ENCODE peak calls at places on chromosomes 11 and 22, in five cellular contexts. O is Peyer's patch, K is breast epithelium, S is ovary, R is mammary epithelial cell. D is an unnamed sample.

GRCh38 chr11:75286826-75287465 is 46.4 kb downstream of the TPBGL start:
- DNase-seq in K (no peak), S (no peak), R (no peak), O (no peak), D (no peak)

GRCh38 chr11:63212742-63213141 is 30.7 kb downstream of the SLC22A25 start:
- DNase-seq in O (no peak), K (no peak), R (peak), S (no peak), D (no peak)

GRCh38 chr11:95519912-95520311 is 269.7 kb downstream of the FAM76B start:
- DNase-seq in R (no peak), O (no peak), K (no peak), S (no peak), D (no peak)

GRCh38 chr11:1236316-1237127 is 13.7 kb downstream of the MUC5B start:
- DNase-seq in R (no peak), S (no peak), O (no peak), K (no peak), D (no peak)

GRCh38 chr11:79404325-79404724 is 36.5 kb downstream of the TENM4 start:
- DNase-seq in K (no peak), O (no peak), S (no peak), R (no peak), D (no peak)

GRCh38 chr11:17927643-17928343 is 85.1 kb downstream of the SERGEF start:
- DNase-seq in S (no peak), O (no peak), R (no peak), K (no peak), D (no peak)

GRCh38 chr11:123536690-123537437 is 106.8 kb downstream of the GRAMD1B start:
- DNase-seq in O (no peak), K (no peak), R (no peak), S (no peak), D (no peak)

GRCh38 chr11:59207988-59208432 is 4.7 kb downstream of the MPEG1 start:
- DNase-seq in R (peak), S (peak), O (peak), K (peak), D (no peak)

GRCh38 chr11:58513747-58514367 is 6.0 kb upstream of the OR5B21 start:
- DNase-seq in R (peak), K (no peak), O (peak), S (no peak), D (no peak)

GRCh38 chr11:63670738-63671321 is 346 bp downstream of the ATL3 start:
- DNase-seq in R (peak), S (peak), K (peak), O (peak), D (no peak)

GRCh38 chr22:29555065-29555644 is 1.6 kb upstream of the THOC5 start:
- DNase-seq in R (no peak), S (peak), K (peak), O (no peak), D (no peak)

GRCh38 chr11:87405843-87406242 is 368.1 kb downstream of the TMEM135 start:
- DNase-seq in R (no peak), O (no peak), S (no peak), K (no peak), D (no peak)

GRCh38 chr22:40578171-40578570 is 58.3 kb downstream of the MRTFA start:
- DNase-seq in R (no peak), K (no peak), O (no peak), S (no peak), D (no peak)

GRCh38 chr22:30045001-30045887 is 35.0 kb upstream of the HORMAD2 start:
- DNase-seq in S (no peak), R (no peak), O (peak), K (no peak), D (peak)

GRCh38 chr11:556175-556699 is 4.3 kb downstream of the LMNTD2 start:
- DNase-seq in S (no peak), R (no peak), K (no peak), O (no peak), D (no peak)

GRCh38 chr11:12288934-12289666 is 88.3 kb upstream of the PARVA start:
- DNase-seq in K (no peak), S (no peak), O (no peak), R (no peak), D (peak)

GRCh38 chr11:103644676-103645075 is 391.8 kb upstream of the DDI1 start:
- DNase-seq in K (no peak), R (no peak), O (no peak), S (no peak), D (no peak)

GRCh38 chr22:29385305-29385704 is 3.1 kb downstream of the AP1B1 start:
- DNase-seq in K (no peak), S (no peak), R (no peak), O (peak), D (no peak)

GRCh38 chr11:118635237-118635591 is 27.8 kb downstream of the PHLDB1 start:
- DNase-seq in S (peak), K (no peak), O (no peak), R (no peak), D (no peak)

GRCh38 chr22:50452649-50453048 is 22.2 kb downstream of the SBF1 start:
- DNase-seq in S (no peak), R (no peak), O (no peak), K (no peak), D (no peak)

GRCh38 chr11:115761348-115761747 is 257.1 kb upstream of the CADM1 start:
- DNase-seq in K (no peak), R (no peak), O (no peak), S (no peak), D (no peak)

GRCh38 chr22:44601725-44602124 is 100.3 kb upstream of the PRR5 start:
- DNase-seq in R (no peak), S (no peak), K (no peak), O (no peak), D (no peak)

GRCh38 chr11:35146711-35147110 is 7.7 kb downstream of the CD44 start:
- DNase-seq in S (no peak), K (no peak), O (no peak), R (no peak), D (no peak)

GRCh38 chr22:41687901-41688364 is 734 bp downstream of the SNU13 start:
- DNase-seq in R (peak), K (no peak), O (peak), S (no peak), D (no peak)

GRCh38 chr11:69510471-69511357 is 29.3 kb downstream of the LINC01488 start:
- DNase-seq in R (peak), O (no peak), S (no peak), K (no peak), D (no peak)

GRCh38 chr11:46237248-46238077 is 40.0 kb upstream of the CREB3L1 start:
- DNase-seq in S (peak), K (no peak), R (peak), O (peak), D (no peak)

GRCh38 chr11:36292311-36292722 is 3.1 kb upstream of the COMMD9 start:
- DNase-seq in S (no peak), K (no peak), O (no peak), R (peak), D (no peak)

GRCh38 chr11:120566176-120566575 is 54.6 kb downstream of the GRIK4 start:
- DNase-seq in O (no peak), K (no peak), S (no peak), R (peak), D (no peak)

GRCh38 chr11:17352925-17353227 is 1.3 kb downstream of the NCR3LG1 start:
- DNase-seq in S (peak), K (no peak), O (peak), R (peak), D (no peak)

GRCh38 chr11:2420502-2421225 is 20.1 kb downstream of the TSSC4 start:
- DNase-seq in S (peak), R (peak), K (no peak), O (peak), D (peak)
- TF ChIP-seq CTCF in S (peak), R (peak), K (peak), O (peak), D (peak)

DNA sequence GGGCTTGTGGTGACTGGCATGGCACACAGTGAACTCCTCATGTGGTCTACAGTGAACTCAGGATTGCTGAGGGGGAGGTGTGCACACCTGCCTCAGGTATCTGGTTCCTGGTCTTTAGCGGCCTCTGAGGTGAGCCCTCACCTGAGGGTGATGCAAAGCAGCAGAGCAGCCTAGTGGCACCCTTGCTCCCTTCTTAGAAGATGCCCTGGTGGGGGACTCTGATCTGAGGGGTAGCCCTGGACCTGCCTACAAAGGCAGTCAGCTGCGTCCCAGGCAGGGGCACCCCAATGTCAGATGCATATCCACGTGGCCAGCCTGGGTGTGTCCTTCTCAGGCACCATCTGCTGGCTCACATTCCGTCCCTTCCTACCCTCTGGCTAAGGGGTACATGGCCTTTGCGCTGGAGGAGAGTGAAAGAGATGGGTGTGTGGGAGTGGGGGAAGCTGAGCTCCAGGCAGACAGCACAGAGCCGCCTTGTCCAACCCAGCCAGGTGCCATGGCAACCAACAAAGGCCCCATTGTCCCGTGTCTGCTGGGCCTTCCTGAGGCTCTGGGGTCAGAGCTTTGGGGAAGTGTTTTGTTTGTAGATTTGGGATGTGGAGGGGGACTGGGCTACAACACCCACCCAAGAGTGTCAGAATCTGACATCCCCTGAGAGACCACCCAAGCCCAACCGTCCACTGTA is 5.8 kb downstream of the PLEKHB1 start:
- DNase-seq in S (no peak), K (peak), O (peak), R (peak), D (no peak)
- TF ChIP-seq CTCF in S (no peak), K (no peak), O (no peak), R (no peak), D (no peak)

DNA sequence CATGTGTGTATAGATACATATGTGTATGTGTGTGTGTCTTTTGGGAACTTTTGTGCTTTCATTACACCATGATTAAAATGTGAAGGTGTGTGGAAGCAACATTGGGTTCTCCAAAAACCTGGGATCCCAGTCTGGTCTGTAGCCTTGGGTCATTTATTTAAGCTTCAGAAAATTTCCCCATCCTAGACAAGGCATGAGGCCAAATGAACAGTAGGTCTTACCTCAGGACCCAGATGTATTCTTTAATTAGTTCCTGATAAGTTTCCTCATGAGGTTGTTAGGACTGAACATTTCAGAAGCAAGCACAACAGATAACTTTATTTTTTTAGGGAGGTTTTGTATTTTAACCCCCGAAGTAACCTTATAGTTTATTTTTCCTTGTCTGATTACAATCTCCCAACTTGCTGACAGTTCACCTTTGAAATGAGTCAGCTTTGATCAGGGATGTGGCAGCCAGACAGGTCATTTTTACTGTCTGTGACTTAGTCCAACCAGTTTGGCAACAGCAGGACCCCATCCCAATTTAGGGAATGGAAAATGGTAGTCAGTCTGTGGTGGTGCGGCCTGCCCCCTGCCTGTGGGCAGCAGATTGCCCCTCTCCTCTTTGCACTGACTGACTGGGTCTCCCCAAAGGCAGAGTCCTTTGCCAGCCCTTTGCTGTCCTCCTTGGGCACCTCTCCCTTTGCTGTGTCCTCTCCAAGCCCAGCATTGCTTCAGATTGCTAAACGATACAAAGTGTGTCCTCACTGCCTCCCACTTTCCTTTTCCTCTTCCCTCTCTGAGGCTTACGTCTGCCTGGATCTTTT is 88.3 kb downstream of the NAV2 start:
- DNase-seq in R (peak), O (no peak), S (no peak), K (no peak), D (no peak)
- TF ChIP-seq CTCF in R (no peak), O (no peak), S (no peak), K (no peak), D (peak)

DNA sequence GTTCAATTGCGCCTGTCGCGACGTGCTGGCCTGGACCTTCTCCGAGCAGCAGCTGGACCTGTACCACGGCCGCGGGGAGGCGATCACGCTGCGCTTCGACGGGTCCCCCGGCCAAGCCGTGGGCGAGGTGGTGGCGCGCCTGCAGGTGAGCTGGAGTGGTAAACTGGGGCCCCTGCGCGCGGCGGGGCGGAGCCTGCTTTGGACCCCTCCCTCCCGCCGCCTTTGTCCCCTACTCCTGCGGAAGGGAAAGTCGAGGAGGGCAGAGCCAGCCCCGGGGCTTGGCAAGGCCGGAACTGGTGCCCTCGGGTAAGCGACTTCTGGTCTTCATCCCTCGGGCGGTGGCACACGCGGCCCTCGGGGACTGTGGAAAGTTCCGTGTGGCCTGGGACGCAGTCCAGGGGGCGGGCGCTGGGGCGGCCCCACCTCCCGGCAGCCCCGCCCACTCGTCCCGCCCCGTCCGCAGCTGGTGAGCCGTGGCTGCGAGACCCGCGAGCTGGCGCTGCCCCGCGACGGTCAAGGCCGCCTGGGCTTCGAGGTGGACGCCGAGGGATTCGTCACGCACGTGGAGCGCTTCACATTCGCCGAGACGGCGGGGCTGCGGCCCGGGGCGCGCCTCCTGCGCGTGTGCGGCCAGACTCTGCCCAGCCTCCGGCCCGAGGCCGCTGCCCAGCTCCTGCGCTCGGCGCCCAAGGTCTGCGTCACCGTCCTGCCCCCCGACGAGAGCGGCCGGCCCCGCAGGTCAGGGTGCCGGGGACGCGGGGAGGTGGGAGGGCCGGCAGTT is 9.2 kb downstream of the SIPA1 start:
- DNase-seq in K (no peak), O (peak), S (peak), R (no peak), D (no peak)
- TF ChIP-seq CTCF in K (no peak), O (no peak), S (no peak), R (peak), D (no peak)

GRCh38 chr22:24107668-24108067 is 73.6 kb upstream of the SUSD2 start:
- DNase-seq in K (peak), R (peak), S (peak), O (peak), D (no peak)
- TF ChIP-seq CTCF in K (no peak), R (peak), S (peak), O (no peak), D (no peak)

D was measured in type B pancreatic cell.